ENCODE peak calls at places on chromosome 10, in nine cellular contexts. X is spleen; S is CD4-positive, alpha-beta memory T cell; W is tibial nerve; Q is IMR-90; T is stomach; E is colonic mucosa; D is hepatocyte; G is thoracic aorta. V is an unnamed sample.
A peak's percentile ranks its signal among the peaks of the same experiment; 100 is the strongest.

GRCh38 chr10:68992721-68993440 is 4.3 kb downstream of the KIFBP start:
- DNase-seq in X (no peak), S (no peak), W (peak; percentile 54), Q (peak; percentile 97), T (peak; percentile 40), E (no peak), D (peak; percentile 45), G (peak; percentile 30), V (peak; percentile 23)

GRCh38 chr10:103295391-103296044 is 18.6 kb downstream of the INA start:
- DNase-seq in X (no peak), S (no peak), W (no peak), Q (peak; percentile 90), T (no peak), E (no peak), D (peak; percentile 23), G (no peak), V (no peak)

GRCh38 chr10:90912176-90912575 is 8.7 kb downstream of the ANKRD1 start:
- DNase-seq in X (no peak), S (no peak), W (no peak), Q (no peak), T (no peak), E (no peak), D (no peak), G (no peak), V (no peak)

GRCh38 chr10:112741830-112742402 is 208.1 kb upstream of the TCF7L2 start:
- DNase-seq in X (no peak), S (no peak), W (no peak), Q (no peak), T (no peak), E (peak; percentile 52), D (peak; percentile 49), G (no peak), V (no peak)

GRCh38 chr10:79025113-79025832 is 43.5 kb upstream of the ZMIZ1 start:
- DNase-seq in X (peak; percentile 79), S (peak; percentile 27), W (no peak), Q (no peak), T (no peak), E (no peak), D (no peak), G (no peak), V (peak; percentile 62)

GRCh38 chr10:80900661-80901060 is 363.0 kb downstream of the SH2D4B start:
- DNase-seq in X (no peak), S (no peak), W (no peak), Q (no peak), T (no peak), E (no peak), D (no peak), G (no peak), V (no peak)

GRCh38 chr10:31318382-31318853 is 598 bp upstream of the ZEB1 start:
- DNase-seq in X (peak; percentile 94), S (peak; percentile 74), W (peak; percentile 65), Q (peak; percentile 80), T (no peak), E (peak; percentile 56), D (peak; percentile 73), G (peak; percentile 40), V (peak; percentile 64)

GRCh38 chr10:15483215-15483970 is 112.3 kb upstream of the FAM171A1 start:
- DNase-seq in X (no peak), S (no peak), W (no peak), Q (no peak), T (no peak), E (no peak), D (no peak), G (no peak), V (no peak)

GRCh38 chr10:101013365-101013825 is 13.8 kb downstream of the LZTS2 start:
- DNase-seq in X (no peak), S (no peak), W (no peak), Q (no peak), T (no peak), E (no peak), D (no peak), G (no peak), V (no peak)

GRCh38 chr10:101016814-101017213 is 14.1 kb downstream of the PDZD7 start:
- DNase-seq in X (no peak), S (no peak), W (no peak), Q (no peak), T (no peak), E (no peak), D (no peak), G (no peak), V (no peak)

GRCh38 chr10:101015582-101015973 is 15.4 kb downstream of the PDZD7 start:
- DNase-seq in X (no peak), S (no peak), W (no peak), Q (no peak), T (no peak), E (no peak), D (no peak), G (no peak), V (no peak)

GRCh38 chr10:101014230-101014884 is 14.7 kb downstream of the LZTS2 start:
- DNase-seq in X (peak; percentile 93), S (peak; percentile 65), W (peak; percentile 93), Q (peak; percentile 56), T (peak; percentile 92), E (peak; percentile 89), D (peak; percentile 83), G (peak; percentile 51), V (peak; percentile 81)

DNA sequence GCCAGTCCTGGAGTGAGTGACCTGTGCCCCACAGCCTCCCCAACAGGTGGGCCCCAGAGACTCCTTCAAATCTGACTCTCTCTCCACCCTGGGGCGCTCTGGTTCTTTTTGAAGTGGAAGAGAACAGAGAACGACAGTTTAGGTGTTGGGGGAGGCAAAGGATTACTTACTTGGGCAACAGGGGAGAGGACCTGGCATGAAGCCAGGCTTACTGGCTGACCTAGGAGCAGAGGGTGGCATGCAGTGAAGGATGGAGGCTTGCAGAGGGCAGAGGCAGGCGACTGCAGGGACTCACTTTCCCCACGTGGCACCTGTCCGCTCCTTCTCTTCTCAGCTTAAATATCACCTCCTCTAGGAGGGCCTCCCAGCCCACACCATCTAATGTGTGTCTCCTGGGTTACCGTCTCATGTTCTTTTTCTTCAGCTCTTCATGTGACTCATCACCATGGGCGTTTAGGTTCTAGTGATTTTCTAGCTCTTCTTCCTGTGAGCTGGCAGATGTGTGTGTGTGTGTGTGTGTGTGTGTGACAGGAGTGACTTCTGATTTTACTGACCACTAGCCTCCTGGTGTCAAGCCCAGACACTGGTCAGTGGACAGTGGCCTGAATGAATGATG is 15.5 kb downstream of the LZTS2 start:
- DNase-seq in X (no peak), S (no peak), W (no peak), Q (peak; percentile 98), T (no peak), E (no peak), D (peak; percentile 55), G (no peak), V (no peak)
- H3K4me1 ChIP-seq in X (peaks cover 50% of the 10 kb centered on the region), S (peaks cover 19% of the 10 kb centered on the region), W (peaks cover 28% of the 10 kb centered on the region), Q (peaks cover 22% of the 10 kb centered on the region), T (peaks cover 25% of the 10 kb centered on the region), E (no peaks in the 10 kb centered on the region), D (peaks cover 15% of the 10 kb centered on the region), G (peaks cover 19% of the 10 kb centered on the region), V (peaks cover 13% of the 10 kb centered on the region)

GRCh38 chr10:124416733-124417132 is 2.0 kb downstream of the OAT start:
- DNase-seq in X (no peak), S (no peak), W (peak; percentile 49), Q (peak; percentile 20), T (no peak), E (no peak), D (no peak), G (no peak), V (peak; percentile 63)

GRCh38 chr10:124418726-124419501 is at the start of gene OAT:
- DNase-seq in X (peak; percentile 98), S (peak; percentile 95), W (peak; percentile 96), Q (peak; percentile 92), T (peak; percentile 97), E (peak; percentile 97), D (peak; percentile 98), G (peak; percentile 89), V (peak; percentile 97)

GRCh38 chr10:124420254-124420653 is 1.5 kb upstream of the OAT start:
- DNase-seq in X (peak; percentile 68), S (no peak), W (no peak), Q (no peak), T (peak; percentile 25), E (peak; percentile 36), D (peak; percentile 36), G (no peak), V (no peak)

GRCh38 chr10:124419635-124420034 is 912 bp upstream of the OAT start:
- DNase-seq in X (peak; percentile 84), S (no peak), W (no peak), Q (no peak), T (peak; percentile 23), E (no peak), D (no peak), G (no peak), V (no peak)

DNA sequence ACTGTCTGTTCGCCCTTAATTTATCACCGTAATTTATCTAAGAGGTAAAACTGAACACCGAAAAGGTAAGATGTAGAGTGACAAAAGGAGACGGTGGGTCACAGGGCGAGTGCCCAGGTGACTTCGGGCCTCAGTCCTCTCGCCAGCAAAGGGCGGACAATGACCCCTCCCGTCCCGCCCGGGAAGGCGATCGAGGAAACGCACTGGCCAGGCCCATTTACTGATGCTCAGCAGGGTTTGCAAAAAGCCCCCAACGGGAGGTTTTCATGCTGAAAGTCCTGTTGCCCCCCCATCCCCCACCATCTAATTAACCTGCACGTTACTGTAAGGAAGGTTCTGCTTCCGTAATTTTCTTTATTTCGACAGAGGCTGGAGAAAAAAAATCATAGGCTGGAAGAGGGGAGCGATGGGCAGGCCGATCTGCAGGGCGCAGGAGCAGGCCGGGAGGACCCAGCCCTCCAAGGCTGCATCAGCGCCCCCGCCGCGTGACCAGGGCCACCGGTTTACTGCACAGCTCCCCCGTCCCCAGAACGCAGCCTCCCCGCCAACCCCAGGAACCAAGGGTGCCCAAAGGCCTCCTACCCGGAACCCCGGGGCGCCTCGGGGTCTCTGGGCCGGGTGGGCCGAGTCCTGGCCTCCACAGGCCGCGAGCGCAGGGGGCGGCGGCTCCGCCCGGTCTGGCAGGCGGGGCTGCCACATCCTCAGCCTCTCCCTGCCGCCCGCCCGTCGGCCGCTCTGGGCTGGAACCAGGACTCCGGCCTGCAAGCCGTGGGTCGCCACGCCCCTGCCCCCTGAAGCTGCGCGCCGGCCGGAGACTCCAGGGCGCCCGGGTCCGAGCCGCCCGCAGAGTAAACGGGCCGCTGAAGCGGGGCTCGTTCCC is 637 bp downstream of the OAT start:
- DNase-seq in X (peak; percentile 93), S (peak; percentile 46), W (peak; percentile 28), Q (peak; percentile 44), T (peak; percentile 46), E (peak; percentile 59), D (peak; percentile 77), G (no peak), V (peak; percentile 48)
- H3K4me1 ChIP-seq in X (peaks cover 44% of the 10 kb centered on the region), S (peaks cover 13% of the 10 kb centered on the region), W (peaks cover 42% of the 10 kb centered on the region), Q (peaks cover 2% of the 10 kb centered on the region), T (peaks cover 24% of the 10 kb centered on the region), E (peaks cover 10% of the 10 kb centered on the region), D (peaks cover 35% of the 10 kb centered on the region), G (peaks cover 46% of the 10 kb centered on the region), V (peaks cover 23% of the 10 kb centered on the region)

GRCh38 chr10:43060291-43060690 is 16.6 kb upstream of the RET start:
- DNase-seq in X (peak; percentile 70), S (no peak), W (no peak), Q (no peak), T (peak; percentile 46), E (no peak), D (no peak), G (no peak), V (peak; percentile 27)

GRCh38 chr10:43057831-43058340 is 19.0 kb upstream of the RET start:
- DNase-seq in X (peak; percentile 58), S (no peak), W (no peak), Q (no peak), T (no peak), E (no peak), D (no peak), G (no peak), V (no peak)

GRCh38 chr10:43058716-43059335 is 18.0 kb upstream of the RET start:
- DNase-seq in X (peak; percentile 54), S (no peak), W (no peak), Q (no peak), T (no peak), E (no peak), D (no peak), G (no peak), V (no peak)

GRCh38 chr10:43061331-43061730 is 15.5 kb upstream of the RET start:
- DNase-seq in X (peak; percentile 55), S (no peak), W (no peak), Q (no peak), T (no peak), E (no peak), D (no peak), G (no peak), V (no peak)

DNA sequence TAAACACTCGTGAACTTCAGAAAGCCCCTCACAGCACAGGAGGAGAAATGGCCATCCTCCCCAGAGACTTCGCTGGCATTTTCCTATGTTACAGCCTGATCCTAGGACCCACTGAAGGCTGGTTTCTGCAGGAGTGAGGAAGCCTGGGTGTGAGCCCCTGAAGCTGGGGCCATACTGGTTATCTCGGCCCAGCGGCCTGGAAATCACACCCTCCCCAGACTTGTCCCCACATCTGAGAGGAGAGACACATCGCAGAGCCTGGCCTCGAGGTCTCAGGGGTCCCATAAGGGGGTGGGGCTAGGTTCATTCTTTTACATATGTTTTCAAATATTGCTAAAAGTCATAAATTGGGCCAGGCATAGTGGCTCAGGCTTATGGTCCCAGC is 17.5 kb upstream of the RET start:
- DNase-seq in X (peak; percentile 9), S (no peak), W (no peak), Q (no peak), T (no peak), E (no peak), D (no peak), G (no peak), V (no peak)
- H3K4me1 ChIP-seq in X (no peaks in the 10 kb centered on the region), S (no peaks in the 10 kb centered on the region), W (no peaks in the 10 kb centered on the region), Q (no peaks in the 10 kb centered on the region), T (no peaks in the 10 kb centered on the region), E (no peaks in the 10 kb centered on the region), D (no peaks in the 10 kb centered on the region), G (no peaks in the 10 kb centered on the region), V (no peaks in the 10 kb centered on the region)

GRCh38 chr10:71850745-71851629 is at the start of gene PSAP:
- DNase-seq in X (peak; percentile 100), S (peak; percentile 97), W (peak; percentile 97), Q (peak; percentile 97), T (peak; percentile 100), E (peak; percentile 99), D (peak; percentile 100), G (peak; percentile 98), V (peak; percentile 99)
- H3K4me1 ChIP-seq in X (peaks cover 60% of the 10 kb centered on the region), S (peaks cover 21% of the 10 kb centered on the region), W (peaks cover 29% of the 10 kb centered on the region), Q (peaks cover 9% of the 10 kb centered on the region), T (peaks cover 35% of the 10 kb centered on the region), E (no peaks in the 10 kb centered on the region), D (peaks cover 7% of the 10 kb centered on the region), G (peaks cover 47% of the 10 kb centered on the region), V (peaks cover 45% of the 10 kb centered on the region)

V was measured in body of pancreas.